ENCODE peak calls at places on chromosomes 13 and 19, in four cellular contexts. V is LoVo; R is activated CD8-positive, alpha-beta memory T cell treated with anti-CD3 and anti-CD28 coated beads for 1 hour; Z is substantia nigra. F is an unnamed sample.

GRCh38 chr19:27905074-27905473 is 1307.9 kb downstream of the UQCRFS1 start:
- DNase-seq in V (no peak), R (no peak), Z (no peak), F (no peak)

GRCh38 chr13:96984061-96984508 is 10.2 kb downstream of the OXGR1 start:
- DNase-seq in V (peak), R (no peak), Z (peak), F (peak)

GRCh38 chr19:55188620-55189019 is 8.5 kb upstream of the SYT5 start:
- DNase-seq in V (no peak), R (no peak), Z (no peak), F (no peak)

GRCh38 chr13:32246468-32246867 is 68.7 kb downstream of the ZAR1L start:
- DNase-seq in V (peak), R (no peak), Z (peak), F (peak)

GRCh38 chr13:113373811-113374485 is 10.0 kb upstream of the GRTP1 start:
- DNase-seq in V (no peak), R (no peak), Z (no peak), F (no peak)

GRCh38 chr19:7705387-7706187 is 3.7 kb upstream of the FCER2 start:
- DNase-seq in V (no peak), R (peak), Z (peak), F (peak)

GRCh38 chr13:50085063-50085462 is 69.8 kb downstream of the KCNRG start:
- DNase-seq in V (peak), R (no peak), Z (peak), F (no peak)

GRCh38 chr19:46478356-46478986 is 7.1 kb upstream of the PNMA8A start:
- DNase-seq in V (no peak), R (no peak), Z (no peak), F (peak)

GRCh38 chr13:42574435-42575311 is 721 bp downstream of the TNFSF11 start:
- DNase-seq in V (no peak), R (peak), Z (no peak), F (no peak)

GRCh38 chr19:53132231-53132991 is at the start of gene ZNF415:
- DNase-seq in V (no peak), R (peak), Z (peak), F (peak)

GRCh38 chr19:4516199-4516938 is 1.9 kb downstream of the PLIN4 start:
- DNase-seq in V (no peak), R (no peak), Z (no peak), F (no peak)

GRCh38 chr13:113092776-113093579 is 12.6 kb upstream of the F7 start:
- DNase-seq in V (no peak), R (no peak), Z (no peak), F (no peak)

GRCh38 chr13:98797456-98797855 is 45.0 kb upstream of the SLC15A1 start:
- DNase-seq in V (no peak), R (no peak), Z (no peak), F (no peak)

GRCh38 chr13:88908896-88909535 is 1237.8 kb downstream of the SLITRK5 start:
- DNase-seq in V (no peak), R (no peak), Z (peak), F (no peak)

GRCh38 chr19:48258350-48258749 is 2.6 kb upstream of the CARD8 start:
- DNase-seq in V (no peak), R (no peak), Z (no peak), F (no peak)

GRCh38 chr13:100542546-100543156 is 45.9 kb downstream of the GGACT start:
- DNase-seq in V (peak), R (no peak), Z (no peak), F (no peak)

GRCh38 chr13:104571161-104571889 is 1505.1 kb upstream of the SLC10A2 start:
- DNase-seq in V (peak), R (no peak), Z (peak), F (peak)

GRCh38 chr19:12779162-12779993 is 4.0 kb upstream of the HOOK2 start:
- DNase-seq in V (no peak), R (no peak), Z (peak), F (no peak)

GRCh38 chr13:30376426-30377311 is 45.6 kb upstream of the UBE2L5 start:
- DNase-seq in V (no peak), R (peak), Z (no peak), F (no peak)

GRCh38 chr13:113005076-113005865 is 36.3 kb downstream of the MCF2L start:
- DNase-seq in V (no peak), R (no peak), Z (no peak), F (no peak)

GRCh38 chr19:49065905-49066512 is 1.4 kb upstream of the NTF4 start:
- DNase-seq in V (no peak), R (no peak), Z (no peak), F (no peak)

GRCh38 chr19:33192010-33192409 is 2.1 kb upstream of the LRP3 start:
- DNase-seq in V (no peak), R (no peak), Z (no peak), F (no peak)

GRCh38 chr13:97274782-97275252 is 52.7 kb downstream of the MBNL2 start:
- DNase-seq in V (peak), R (no peak), Z (no peak), F (no peak)

GRCh38 chr19:15107056-15108010 is at the start of gene SYDE1:
- DNase-seq in V (no peak), R (no peak), Z (no peak), F (no peak)

GRCh38 chr13:100148422-100148821 is 59.5 kb downstream of the PCCA start:
- DNase-seq in V (no peak), R (no peak), Z (no peak), F (no peak)

GRCh38 chr19:29259153-29259552 is 46.2 kb upstream of the UQCRFS1 start:
- DNase-seq in V (peak), R (no peak), Z (no peak), F (no peak)

GRCh38 chr19:2426661-2427322 is 594 bp downstream of the TIMM13 start:
- DNase-seq in V (peak), R (no peak), Z (peak), F (no peak)

GRCh38 chr19:2358548-2359173 is 1.4 kb upstream of the TMPRSS9 start:
- DNase-seq in V (no peak), R (no peak), Z (no peak), F (no peak)

GRCh38 chr13:40060318-40061007 is 405.0 kb downstream of the COG6 start:
- DNase-seq in V (peak), R (no peak), Z (peak), F (peak)

GRCh38 chr13:50202485-50202884 is 187.2 kb downstream of the KCNRG start:
- DNase-seq in V (no peak), R (no peak), Z (no peak), F (no peak)

GRCh38 chr19:16920816-16921529 is 32.2 kb downstream of the F2RL3 start:
- DNase-seq in V (peak), R (no peak), Z (no peak), F (no peak)

GRCh38 chr19:28199323-28199722 is 1013.6 kb downstream of the UQCRFS1 start:
- DNase-seq in V (no peak), R (no peak), Z (no peak), F (no peak)

GRCh38 chr13:19382111-19382510 is 179.2 kb downstream of the TPTE2 start:
- DNase-seq in V (no peak), R (no peak), Z (no peak), F (no peak)

GRCh38 chr19:36577271-36577996 is 4.3 kb upstream of the ZNF529 start:
- DNase-seq in V (no peak), R (no peak), Z (no peak), F (no peak)